ENCODE peak calls at places on chromosome 20, in ten cellular contexts. L is colonic mucosa; W is CD8-positive, alpha-beta T cell; A is GM23338; O is endodermal cell; V is PC-3; S is esophagus squamous epithelium; G is fibroblast of lung; Z is pancreas; Q is breast epithelium. Y is an unnamed sample. For H3K4me1, the result is how much of the 10 kb centered on the place peaks cover.

GRCh38 chr20:58306421-58307261 is 2.9 kb upstream of the RAB22A start:
- DNase-seq in L (peak), W (peak), A (no peak), G (no peak), Z (peak), O (no peak), S (no peak), Q (no peak), V (peak), Y (no peak)

GRCh38 chr20:59939879-59940128 is 301 bp downstream of the PPP1R3D start:
- DNase-seq in O (no peak), W (no peak), Z (peak), G (no peak), Q (no peak), V (no peak), A (no peak), L (no peak), S (no peak), Y (peak)

GRCh38 chr20:45337367-45338120 is 10.7 kb downstream of the SDC4 start:
- DNase-seq in Z (peak), V (peak), O (peak), A (no peak), L (peak), Q (peak), S (no peak), W (no peak), G (peak), Y (peak)

GRCh38 chr20:20820780-20821495 is 108.5 kb upstream of the RALGAPA2 start:
- DNase-seq in W (no peak), V (no peak), S (no peak), A (no peak), Z (no peak), O (peak), Q (no peak), L (no peak), G (no peak), Y (no peak)

GRCh38 chr20:24891546-24892393 is 57.3 kb upstream of the CST7 start:
- DNase-seq in A (no peak), O (no peak), S (no peak), Q (no peak), W (no peak), Z (no peak), L (peak), V (no peak), G (no peak), Y (no peak)

GRCh38 chr20:58574014-58574413 is 58.8 kb upstream of the APCDD1L start:
- DNase-seq in Q (no peak), Z (no peak), G (no peak), A (no peak), S (no peak), V (no peak), L (no peak), W (no peak), O (no peak), Y (no peak)

GRCh38 chr20:34922654-34923381 is 32.8 kb downstream of the GSS start:
- DNase-seq in Q (peak), L (no peak), O (no peak), G (peak), S (no peak), A (no peak), Z (peak), V (peak), W (no peak), Y (peak)

GRCh38 chr20:48275325-48275724 is 490.0 kb upstream of the SULF2 start:
- DNase-seq in G (no peak), V (no peak), W (no peak), L (no peak), S (no peak), Q (no peak), A (no peak), Z (no peak), O (peak), Y (peak)

GRCh38 chr20:20450461-20451027 is 82.6 kb downstream of the INSM1 start:
- DNase-seq in L (no peak), W (no peak), V (no peak), A (no peak), Z (no peak), S (no peak), G (peak), O (no peak), Q (no peak), Y (no peak)

GRCh38 chr20:59778615-59779200 is 154.7 kb downstream of the SYCP2 start:
- DNase-seq in O (no peak), Q (no peak), S (no peak), L (peak), G (no peak), W (no peak), V (no peak), Z (no peak), A (no peak), Y (peak)

GRCh38 chr20:52783769-52784168 is 188.4 kb upstream of the TSHZ2 start:
- DNase-seq in L (peak), O (peak), V (no peak), Q (no peak), W (no peak), S (no peak), Z (no peak), G (peak), A (peak), Y (peak)

GRCh38 chr20:5658897-5659296 is 91.3 kb upstream of the SHLD1 start:
- DNase-seq in S (no peak), O (no peak), W (no peak), Q (peak), A (peak), L (peak), G (peak), V (peak), Z (peak), Y (no peak)

GRCh38 chr20:34260208-34260942 is 19.2 kb downstream of the ASIP start:
- DNase-seq in W (no peak), Z (no peak), G (peak), Q (no peak), V (no peak), S (no peak), L (no peak), O (no peak), A (no peak), Y (no peak)

GRCh38 chr20:6611911-6612614 is 155.4 kb upstream of the BMP2 start:
- DNase-seq in S (no peak), G (no peak), V (peak), L (no peak), Z (no peak), O (no peak), W (no peak), A (no peak), Q (no peak), Y (no peak)

GRCh38 chr20:24871429-24872213 is 77.4 kb upstream of the CST7 start:
- DNase-seq in L (no peak), V (no peak), O (no peak), A (no peak), Q (no peak), W (no peak), S (no peak), Z (no peak), G (no peak), Y (no peak)

GRCh38 chr20:17570347-17571152 is 675 bp downstream of the DSTN start:
- DNase-seq in S (no peak), Z (peak), L (peak), V (peak), O (peak), W (no peak), G (peak), Q (peak), A (peak), Y (peak)

GRCh38 chr20:1577906-1578305 is 20.4 kb upstream of the SIRPD start:
- DNase-seq in G (no peak), W (no peak), Q (no peak), A (no peak), O (no peak), S (no peak), V (peak), L (no peak), Z (no peak), Y (no peak)

GRCh38 chr20:41072099-41072798 is 43.6 kb downstream of the TOP1 start:
- DNase-seq in G (peak), V (peak), Z (no peak), A (no peak), O (no peak), L (no peak), W (no peak), Q (peak), S (no peak), Y (no peak)

GRCh38 chr20:38272961-38273360 is 12.4 kb upstream of the KIAA1755 start:
- DNase-seq in O (no peak), S (no peak), Z (no peak), A (no peak), W (no peak), V (no peak), Q (no peak), G (peak), L (no peak), Y (peak)

GRCh38 chr20:34085544-34086040 is 26.5 kb downstream of the EIF2S2 start:
- DNase-seq in G (no peak), W (no peak), L (no peak), Z (no peak), Q (no peak), V (no peak), A (no peak), S (no peak), O (no peak), Y (peak)

GRCh38 chr20:37309941-37310590 is 20.6 kb downstream of the MANBAL start:
- DNase-seq in W (no peak), A (no peak), Q (peak), V (no peak), G (no peak), L (no peak), O (no peak), Z (no peak), S (no peak), Y (peak)

GRCh38 chr20:528923-529594 is 14.5 kb downstream of the CSNK2A1 start:
- DNase-seq in Q (no peak), L (no peak), Z (no peak), V (peak), W (no peak), O (no peak), S (no peak), A (no peak), G (peak), Y (no peak)

GRCh38 chr20:1287306-1287705 is 21.2 kb downstream of the SNPH start:
- DNase-seq in S (no peak), G (no peak), Z (no peak), A (no peak), V (no peak), L (no peak), Q (no peak), W (no peak), O (no peak), Y (no peak)

GRCh38 chr20:15767636-15768369 is 805.4 kb downstream of the KIF16B start:
- DNase-seq in W (no peak), L (no peak), S (no peak), Z (no peak), O (no peak), Q (no peak), A (no peak), G (no peak), V (peak), Y (no peak)

GRCh38 chr20:59438201-59438600 is 137.8 kb downstream of the EDN3 start:
- DNase-seq in W (no peak), Z (no peak), G (no peak), L (no peak), V (no peak), O (no peak), S (no peak), Q (no peak), A (no peak), Y (peak)

GRCh38 chr20:33852971-33853813 is 42.0 kb downstream of the CHMP4B start:
- DNase-seq in O (no peak), A (no peak), S (no peak), G (no peak), V (no peak), L (no peak), Q (no peak), Z (no peak), W (peak), Y (no peak)

GRCh38 chr20:58852559-58853271 is at the start of gene GNAS:
- DNase-seq in V (peak), Q (no peak), Z (peak), W (peak), G (peak), L (peak), S (no peak), A (peak), O (peak), Y (peak)

GRCh38 chr20:1631309-1632227 is 11.8 kb upstream of the SIRPB1 start:
- DNase-seq in W (no peak), A (peak), L (no peak), O (no peak), Q (no peak), G (no peak), Z (no peak), V (peak), S (no peak), Y (no peak)

GRCh38 chr20:59042151-59042795 is at the start of gene PRELID3B:
- DNase-seq in S (no peak), Z (no peak), L (peak), Q (no peak), W (no peak), O (no peak), V (peak), A (peak), G (peak), Y (peak)

GRCh38 chr20:41635158-41635557 is 17.0 kb upstream of the CHD6 start:
- DNase-seq in G (no peak), S (no peak), L (no peak), Q (no peak), O (no peak), V (no peak), A (no peak), W (no peak), Z (no peak), Y (no peak)

GRCh38 chr20:7087803-7088202 is 320.3 kb downstream of the BMP2 start:
- DNase-seq in G (no peak), A (no peak), Q (no peak), L (no peak), S (no peak), V (no peak), Z (no peak), O (no peak), W (no peak), Y (no peak)

GRCh38 chr20:20956586-20956985 is 149.6 kb downstream of the LINC00237 start:
- DNase-seq in L (no peak), W (no peak), G (no peak), O (no peak), S (no peak), V (no peak), Z (no peak), A (no peak), Q (no peak), Y (no peak)

GRCh38 chr20:49446808-49447207 is 35.7 kb downstream of the KCNB1 start:
- DNase-seq in Q (peak), Z (peak), O (peak), S (no peak), G (peak), W (no peak), V (no peak), L (peak), A (peak), Y (no peak)

GRCh38 chr20:39282619-39283092 is 320.5 kb downstream of the DHX35 start:
- DNase-seq in L (no peak), Q (no peak), O (peak), G (no peak), V (no peak), A (peak), S (no peak), W (no peak), Z (no peak), Y (no peak)

GRCh38 chr20:18187020-18187419 is 49.4 kb downstream of the KAT14 start:
- DNase-seq in L (no peak), V (no peak), W (no peak), S (no peak), A (no peak), O (no peak), Z (no peak), Q (no peak), G (no peak), Y (no peak)

DNA sequence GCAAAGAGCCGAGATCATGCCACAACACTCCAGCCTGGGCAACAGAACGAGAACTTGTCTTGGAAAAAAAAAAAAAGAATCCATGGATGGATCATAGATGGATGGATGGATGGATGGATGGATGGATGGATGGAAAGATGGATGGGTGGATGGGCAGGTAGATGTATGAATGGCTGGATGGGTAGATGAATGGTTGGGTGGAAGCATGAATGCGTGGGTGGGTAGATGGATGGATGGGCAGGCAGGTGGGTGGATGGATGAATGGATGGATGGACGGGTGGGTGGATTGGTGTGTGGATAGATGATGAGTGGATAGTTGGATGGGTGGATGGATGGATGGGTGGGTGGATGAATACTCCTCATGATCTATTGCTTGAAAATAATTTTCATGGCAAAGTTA is 1.4 kb downstream of the JPH2 start:
- DNase-seq in Q (peak), V (no peak), S (no peak), G (no peak), O (no peak), Z (no peak), A (no peak), L (no peak), W (no peak), Y (no peak)
- H3K4me3 ChIP-seq in Q (peak), V (no peak), S (peak), G (no peak), O (no peak), Z (no peak), A (no peak), L (no peak), W (no peak), Y (no peak)

GRCh38 chr20:53918949-53919361 is 151.4 kb downstream of the BCAS1 start:
- DNase-seq in W (no peak), A (peak), Z (no peak), O (peak), V (no peak), Q (no peak), S (no peak), L (no peak), G (no peak), Y (peak)
- H3K4me1 ChIP-seq in W (under half), A (half or more), Z (under half), O (under half), V (under half), Q (under half), S (half or more), L (under half), G (under half), Y (under half)

GRCh38 chr20:3783068-3783489 is 1.8 kb upstream of the SPEF1 start:
- DNase-seq in G (no peak), V (peak), Z (no peak), W (no peak), O (no peak), L (no peak), Q (peak), A (no peak), S (no peak), Y (no peak)

GRCh38 chr20:3783516-3784225 is 2.4 kb upstream of the SPEF1 start:
- DNase-seq in Q (no peak), O (no peak), S (no peak), G (no peak), W (no peak), V (no peak), A (no peak), Z (no peak), L (no peak), Y (no peak)

GRCh38 chr20:3778976-3779375 is 2.3 kb downstream of the SPEF1 start:
- DNase-seq in Z (no peak), W (no peak), G (no peak), L (no peak), Q (no peak), V (no peak), O (peak), A (peak), S (no peak), Y (no peak)

GRCh38 chr20:3782597-3782996 is 1.3 kb upstream of the SPEF1 start:
- DNase-seq in V (no peak), G (no peak), O (no peak), S (no peak), Q (no peak), Z (no peak), W (no peak), L (no peak), A (no peak), Y (no peak)

GRCh38 chr20:3781153-3781910 is at the start of gene SPEF1:
- DNase-seq in O (peak), G (peak), V (peak), Z (peak), W (no peak), Q (peak), A (peak), S (no peak), L (peak), Y (peak)
- TF ChIP-seq CTCF in O (peak), G (peak), V (peak), Z (no peak), W (no peak), Q (peak), A (peak), S (peak), L (no peak), Y (peak)

GRCh38 chr20:64114356-64114971 is 7.1 kb upstream of the NPBWR2 start:
- DNase-seq in Q (no peak), O (peak), S (no peak), W (peak), A (peak), L (no peak), V (no peak), Z (no peak), G (no peak), Y (peak)
- H3K4me3 ChIP-seq in Q (no peak), O (no peak), S (no peak), W (no peak), A (no peak), L (no peak), V (no peak), Z (no peak), G (no peak), Y (no peak)

GRCh38 chr20:2701671-2702081 is 9.1 kb downstream of the EBF4 start:
- DNase-seq in O (peak), V (no peak), Q (no peak), A (peak), Z (no peak), W (peak), S (no peak), G (no peak), L (no peak), Y (no peak)
- H3K4me1 ChIP-seq in O (under half), V (under half), Q (under half), A (under half), Z (under half), W (under half), S (under half), G (under half), L (under half), Y (under half)

Y was measured in Caco-2.